ENCODE peak calls at places on chromosome 14, in four cellular contexts. N is neural progenitor cell, I is cardiac muscle cell, W is lower lobe of right lung. X is an unnamed sample.

GRCh38 chr14:29584992-29585391 is 342.7 kb downstream of the PRKD1 start:
- DNase-seq in N (peak; percentile 58), W (peak; percentile 60), I (peak; percentile 93), X (peak; percentile 66)

GRCh38 chr14:32078794-32079663 is 1.9 kb downstream of the ARHGAP5 start:
- DNase-seq in N (peak; percentile 24), W (no peak), I (peak; percentile 15), X (no peak)

GRCh38 chr14:65750906-65751305 is 338.4 kb downstream of the FUT8 start:
- DNase-seq in W (no peak), I (no peak), N (no peak), X (no peak)

GRCh38 chr14:29215853-29216252 is 449.3 kb downstream of the FOXG1 start:
- DNase-seq in I (peak; percentile 48), W (no peak), N (no peak), X (no peak)

GRCh38 chr14:58073516-58073915 is 78.5 kb downstream of the ARMH4 start:
- DNase-seq in W (no peak), I (no peak), N (no peak), X (no peak)

GRCh38 chr14:68405959-68406358 is 386.9 kb downstream of the ZFP36L1 start:
- DNase-seq in N (no peak), I (peak; percentile 25), W (no peak), X (no peak)

GRCh38 chr14:52950410-52950897 is 396 bp downstream of the FERMT2 start:
- DNase-seq in I (peak; percentile 50), W (peak; percentile 56), N (peak; percentile 74), X (no peak)

GRCh38 chr14:102125546-102125945 is 14.2 kb upstream of the WDR20 start:
- DNase-seq in I (no peak), N (no peak), W (no peak), X (no peak)

GRCh38 chr14:33210304-33210703 is 271.6 kb downstream of the NPAS3 start:
- DNase-seq in W (no peak), I (peak; percentile 38), N (peak; percentile 58), X (no peak)

GRCh38 chr14:101113108-101113612 is 209.6 kb upstream of the RTL1 start:
- DNase-seq in I (no peak), W (no peak), N (no peak), X (peak; percentile 58)

DNA sequence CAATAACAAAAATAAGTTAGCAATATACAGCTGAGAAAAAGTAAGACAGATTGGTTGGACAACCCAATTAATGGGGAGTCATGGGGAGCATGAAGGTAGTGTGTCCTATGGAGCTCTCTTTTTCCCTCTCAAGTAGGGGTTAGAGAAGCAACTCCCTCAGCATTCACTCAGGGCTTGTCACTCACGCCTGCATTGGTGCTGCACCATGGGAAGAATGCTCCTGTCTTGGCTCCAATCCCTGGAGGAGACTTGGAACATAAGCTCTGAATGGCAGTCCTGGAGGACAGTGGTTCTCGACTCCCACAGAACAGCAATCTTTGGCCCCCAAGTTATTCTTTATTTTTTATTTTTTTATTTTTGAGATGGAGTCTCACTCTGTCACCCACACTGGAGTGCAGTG is 113.8 kb downstream of the DAAM1 start:
- DNase-seq in I (no peak), N (no peak), W (no peak), X (no peak)
- H3K27ac ChIP-seq in I (no peak overlapping the region), N (no peak overlapping the region), W (no peak overlapping the region), X (no peak overlapping the region)

GRCh38 chr14:103343905-103344797 is 10.1 kb downstream of the EIF5 start:
- DNase-seq in I (no peak), W (no peak), N (no peak), X (no peak)
- H3K36me3 ChIP-seq in I (peaks cover 56% of the 10 kb centered on the region), W (peaks cover 62% of the 10 kb centered on the region), N (peaks cover 39% of the 10 kb centered on the region), X (peaks cover 58% of the 10 kb centered on the region)

GRCh38 chr14:94000986-94001385 is 3.9 kb downstream of the CCDC197 start:
- DNase-seq in I (no peak), W (no peak), N (no peak), X (no peak)
- H3K27me3 ChIP-seq in I (no peaks in the 10 kb centered on the region), W (peaks cover 24% of the 10 kb centered on the region), N (peaks cover 9% of the 10 kb centered on the region), X (no peaks in the 10 kb centered on the region)

GRCh38 chr14:75452324-75452723 is 24.5 kb downstream of the JDP2 start:
- DNase-seq in W (no peak), I (peak; percentile 29), N (no peak), X (no peak)

GRCh38 chr14:75452900-75453816 is 25.3 kb downstream of the JDP2 start:
- DNase-seq in I (peak; percentile 97), N (peak; percentile 90), W (peak; percentile 71), X (no peak)

GRCh38 chr14:75454963-75455546 is 27.2 kb downstream of the JDP2 start:
- DNase-seq in I (peak; percentile 85), N (no peak), W (peak; percentile 72), X (peak; percentile 82)

GRCh38 chr14:75456069-75457023 is 28.5 kb downstream of the JDP2 start:
- DNase-seq in W (peak; percentile 65), N (peak; percentile 19), I (no peak), X (no peak)

DNA sequence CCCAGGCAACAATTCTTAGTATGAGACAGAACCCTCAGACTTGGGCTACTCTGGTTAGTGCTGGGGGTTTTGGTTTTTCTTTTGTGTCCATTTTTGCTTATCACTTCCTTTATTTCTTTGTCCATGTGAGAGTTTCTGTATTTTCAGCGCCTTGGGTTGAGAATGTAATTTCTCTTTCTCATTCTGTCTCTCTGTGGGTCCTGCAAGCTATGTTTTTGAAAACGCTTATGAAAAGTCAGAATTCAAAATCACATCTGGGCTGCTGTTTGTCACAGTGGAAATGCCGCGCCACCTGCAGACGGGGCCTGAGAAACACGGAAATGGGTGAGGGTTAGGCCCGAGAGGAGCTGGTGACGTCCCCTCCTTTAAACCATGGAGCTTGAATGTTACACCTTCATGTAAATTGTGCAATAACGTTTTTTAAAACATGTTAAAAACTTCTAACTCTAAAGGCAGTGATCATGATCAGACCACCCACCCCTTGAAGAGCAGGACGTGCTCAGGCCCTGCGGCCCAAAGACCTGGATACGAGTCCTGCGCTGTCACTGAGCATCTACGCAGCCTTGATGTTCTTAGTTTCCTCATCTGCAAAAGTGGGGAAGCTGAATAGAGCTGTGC is 26.1 kb downstream of the JDP2 start:
- DNase-seq in N (peak; percentile 33), I (no peak), W (no peak), X (no peak)
- H3K27ac ChIP-seq in N (peak overlapping the region; percentile 99), I (peak overlapping the region; percentile 98), W (peak overlapping the region; percentile 74), X (peak overlapping the region; percentile 69)

GRCh38 chr14:21408152-21408551 is 24.3 kb upstream of the SUPT16H start:
- DNase-seq in I (peak; percentile 67), W (no peak), N (no peak), X (no peak)

GRCh38 chr14:21405097-21405496 is 21.3 kb upstream of the SUPT16H start:
- DNase-seq in N (no peak), W (no peak), I (peak; percentile 25), X (no peak)

GRCh38 chr14:21406213-21406612 is 22.4 kb upstream of the SUPT16H start:
- DNase-seq in W (no peak), N (no peak), I (no peak), X (no peak)
- H3K36me3 ChIP-seq in W (peaks cover 100% of the 10 kb centered on the region), N (peaks cover 51% of the 10 kb centered on the region), I (peaks cover 97% of the 10 kb centered on the region), X (peaks cover 91% of the 10 kb centered on the region)

DNA sequence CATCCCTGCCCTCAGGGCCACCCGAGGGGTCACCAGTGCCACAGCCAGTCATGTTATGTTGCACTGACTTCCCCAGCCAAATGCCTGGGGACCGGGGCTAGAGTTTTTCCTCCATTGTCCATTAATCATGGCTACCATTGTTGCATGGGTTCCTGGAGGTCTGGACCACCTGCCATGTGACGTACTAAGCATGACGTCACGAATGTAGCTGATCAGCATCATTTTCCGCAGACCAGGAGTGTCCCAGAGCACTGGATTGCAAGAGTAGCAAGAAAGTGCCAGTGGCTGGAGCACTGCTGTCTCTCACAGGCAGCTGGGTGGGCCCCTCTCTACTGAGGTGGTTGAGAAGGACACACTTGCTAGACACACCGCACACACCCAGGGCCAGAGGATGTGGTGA is 6.9 kb upstream of the C14orf180 start:
- DNase-seq in I (no peak), W (no peak), N (no peak), X (no peak)
- H3K27me3 ChIP-seq in I (no peaks in the 10 kb centered on the region), W (peaks cover 53% of the 10 kb centered on the region), N (no peaks in the 10 kb centered on the region), X (no peaks in the 10 kb centered on the region)

GRCh38 chr14:61516957-61517356 is 178.4 kb upstream of the HIF1A start:
- DNase-seq in I (peak; percentile 81), N (no peak), W (no peak), X (no peak)

GRCh38 chr14:61514927-61515326 is 180.4 kb upstream of the HIF1A start:
- DNase-seq in I (no peak), N (no peak), W (no peak), X (no peak)

GRCh38 chr14:61515436-61516124 is 179.7 kb upstream of the HIF1A start:
- DNase-seq in I (no peak), W (no peak), N (no peak), X (no peak)

GRCh38 chr14:61517861-61518802 is 177.2 kb upstream of the HIF1A start:
- DNase-seq in I (peak; percentile 61), N (no peak), W (no peak), X (no peak)

GRCh38 chr14:61516125-61516740 is 179.1 kb upstream of the HIF1A start:
- DNase-seq in N (no peak), I (peak; percentile 50), W (no peak), X (no peak)
- H3K27ac ChIP-seq in N (no peak overlapping the region), I (no peak overlapping the region), W (no peak overlapping the region), X (no peak overlapping the region)

GRCh38 chr14:77286554-77286953 is 15.5 kb upstream of the NGB start:
- DNase-seq in N (no peak), W (no peak), I (no peak), X (no peak)

GRCh38 chr14:77296155-77296554 is 24.5 kb downstream of the POMT2 start:
- DNase-seq in I (peak; percentile 17), N (no peak), W (no peak), X (no peak)

GRCh38 chr14:77290705-77291104 is 19.7 kb upstream of the NGB start:
- DNase-seq in N (no peak), I (no peak), W (no peak), X (no peak)
- H3K36me3 ChIP-seq in N (no peaks in the 10 kb centered on the region), I (peaks cover 17% of the 10 kb centered on the region), W (peaks cover 47% of the 10 kb centered on the region), X (peaks cover 30% of the 10 kb centered on the region)

GRCh38 chr14:23695220-23695999 is 59.2 kb downstream of the DHRS2 start:
- DNase-seq in W (no peak), N (peak; percentile 37), I (peak; percentile 22), X (no peak)

GRCh38 chr14:23693252-23693775 is 57.1 kb downstream of the DHRS2 start:
- DNase-seq in W (no peak), I (no peak), N (no peak), X (no peak)

GRCh38 chr14:23694085-23694975 is 58.2 kb downstream of the DHRS2 start:
- DNase-seq in N (no peak), W (no peak), I (peak; percentile 74), X (no peak)

GRCh38 chr14:23696706-23697239 is 60.6 kb downstream of the DHRS2 start:
- DNase-seq in I (no peak), W (no peak), N (no peak), X (no peak)

DNA sequence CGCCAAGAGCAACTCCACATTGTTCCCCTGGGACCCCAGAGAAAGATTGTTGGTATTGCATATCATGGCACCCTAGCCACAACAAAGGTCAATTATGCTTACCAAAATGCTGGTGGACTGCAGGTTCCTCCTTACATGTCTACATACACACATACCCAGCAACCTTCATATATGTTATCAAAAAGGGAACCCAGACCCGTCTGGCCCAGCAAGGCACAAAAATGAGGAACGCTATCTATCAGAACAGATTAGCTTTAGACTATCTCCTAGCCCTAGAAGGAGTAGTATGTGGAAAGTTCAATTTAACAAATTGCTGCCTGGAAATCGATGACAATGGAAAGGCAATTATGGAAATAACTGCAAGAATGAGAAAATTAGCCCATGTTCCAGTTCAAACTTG is 61.5 kb downstream of the DHRS2 start:
- DNase-seq in W (no peak), I (no peak), N (no peak), X (no peak)
- H3K27me3 ChIP-seq in W (peaks cover 7% of the 10 kb centered on the region), I (no peaks in the 10 kb centered on the region), N (no peaks in the 10 kb centered on the region), X (no peaks in the 10 kb centered on the region)

X was measured in ascending aorta.